ENCODE peak calls at places on chromosomes 11 and 22, in five cellular contexts. One of them, this sample, is unnamed. For H3K27me3, the result is how much of the 10 kb centered on the place peaks cover.

GRCh38 chr11:65555693-65556231 is 2.4 kb downstream of the LTBP3 start:
- DNase-seq in IMR-90: peak
- DNase-seq in ascending aorta: peak
- DNase-seq in HCT116: peak
- DNase-seq in adrenal gland: peak
- DNase-seq in this sample: peak

GRCh38 chr11:120551191-120551590 is 39.6 kb downstream of the GRIK4 start:
- DNase-seq in IMR-90: no peak
- DNase-seq in ascending aorta: no peak
- DNase-seq in HCT116: no peak
- DNase-seq in adrenal gland: no peak
- DNase-seq in this sample: no peak

GRCh38 chr11:13963169-13963948 is 836 bp downstream of the SPON1 start:
- DNase-seq in IMR-90: peak
- DNase-seq in ascending aorta: peak
- DNase-seq in HCT116: no peak
- DNase-seq in adrenal gland: no peak
- DNase-seq in this sample: no peak

GRCh38 chr11:16096336-16096735 is 260.0 kb downstream of the SOX6 start:
- DNase-seq in IMR-90: peak
- DNase-seq in ascending aorta: no peak
- DNase-seq in HCT116: no peak
- DNase-seq in adrenal gland: no peak
- DNase-seq in this sample: no peak

GRCh38 chr11:119758291-119758690 is 29.3 kb upstream of the NECTIN1 start:
- DNase-seq in IMR-90: peak
- DNase-seq in ascending aorta: no peak
- DNase-seq in HCT116: no peak
- DNase-seq in adrenal gland: no peak
- DNase-seq in this sample: no peak

GRCh38 chr22:21450858-21451331 is 16.3 kb upstream of the TMEM191C start:
- DNase-seq in IMR-90: no peak
- DNase-seq in ascending aorta: peak
- DNase-seq in HCT116: no peak
- DNase-seq in adrenal gland: peak
- DNase-seq in this sample: no peak

GRCh38 chr11:34988294-34989255 is 72.2 kb downstream of the PDHX start:
- DNase-seq in IMR-90: peak
- DNase-seq in ascending aorta: no peak
- DNase-seq in HCT116: no peak
- DNase-seq in adrenal gland: no peak
- DNase-seq in this sample: no peak

GRCh38 chr22:28899199-28899853 is 16.0 kb downstream of the ZNRF3 start:
- DNase-seq in IMR-90: peak
- DNase-seq in ascending aorta: no peak
- DNase-seq in HCT116: no peak
- DNase-seq in adrenal gland: no peak
- DNase-seq in this sample: no peak

GRCh38 chr11:8442301-8442700 is 151.7 kb downstream of the STK33 start:
- DNase-seq in IMR-90: no peak
- DNase-seq in ascending aorta: no peak
- DNase-seq in HCT116: no peak
- DNase-seq in adrenal gland: no peak
- DNase-seq in this sample: no peak

GRCh38 chr22:37427711-37428635 is 694 bp upstream of the ELFN2 start:
- DNase-seq in IMR-90: no peak
- DNase-seq in ascending aorta: no peak
- DNase-seq in HCT116: no peak
- DNase-seq in adrenal gland: no peak
- DNase-seq in this sample: no peak

GRCh38 chr22:37428649-37429586 is 1.6 kb upstream of the ELFN2 start:
- DNase-seq in IMR-90: peak
- DNase-seq in ascending aorta: no peak
- DNase-seq in HCT116: peak
- DNase-seq in adrenal gland: peak
- DNase-seq in this sample: no peak

GRCh38 chr22:37426532-37427127 is 649 bp downstream of the ELFN2 start:
- DNase-seq in IMR-90: no peak
- DNase-seq in ascending aorta: no peak
- DNase-seq in HCT116: no peak
- DNase-seq in adrenal gland: no peak
- DNase-seq in this sample: no peak

GRCh38 chr22:37425800-37426531 is 1.3 kb downstream of the ELFN2 start:
- DNase-seq in IMR-90: peak
- DNase-seq in ascending aorta: no peak
- DNase-seq in HCT116: no peak
- DNase-seq in adrenal gland: no peak
- DNase-seq in this sample: no peak

GRCh38 chr22:37427128-37427710 is at the start of gene ELFN2:
- DNase-seq in IMR-90: peak
- DNase-seq in ascending aorta: no peak
- DNase-seq in HCT116: no peak
- DNase-seq in adrenal gland: no peak
- DNase-seq in this sample: no peak
- H3K4me3 ChIP-seq in IMR-90: peak
- H3K4me3 ChIP-seq in ascending aorta: peak
- H3K4me3 ChIP-seq in HCT116: peak
- H3K4me3 ChIP-seq in adrenal gland: no peak
- H3K4me3 ChIP-seq in this sample: peak

DNA sequence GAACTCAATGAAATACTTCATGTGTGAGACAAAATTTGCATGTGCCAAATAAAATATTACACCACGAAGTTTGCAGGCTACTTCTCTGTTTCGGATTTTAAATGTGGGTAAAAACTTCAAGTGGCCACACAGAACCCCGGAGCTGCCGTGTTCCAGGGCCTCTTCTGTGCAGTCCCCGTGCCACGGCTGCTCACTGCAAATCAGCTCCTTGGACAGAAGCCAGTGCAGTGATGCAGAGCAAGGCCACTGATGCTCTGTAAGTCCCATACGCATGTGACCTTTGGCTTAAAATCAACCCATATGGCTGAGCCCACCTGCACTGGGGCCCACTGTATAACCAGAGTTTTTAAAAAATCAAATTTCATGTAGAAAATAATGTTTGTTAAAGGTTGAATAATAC is 1309.4 kb downstream of the TBC1D22A start:
- DNase-seq in IMR-90: no peak
- DNase-seq in ascending aorta: no peak
- DNase-seq in HCT116: no peak
- DNase-seq in adrenal gland: no peak
- DNase-seq in this sample: no peak
- H3K27me3 ChIP-seq in IMR-90: under half
- H3K27me3 ChIP-seq in ascending aorta: under half
- H3K27me3 ChIP-seq in HCT116: under half
- H3K27me3 ChIP-seq in adrenal gland: under half
- H3K27me3 ChIP-seq in this sample: under half

GRCh38 chr11:98260983-98261382 is 759.8 kb upstream of the CNTN5 start:
- DNase-seq in IMR-90: no peak
- DNase-seq in ascending aorta: no peak
- DNase-seq in HCT116: no peak
- DNase-seq in adrenal gland: no peak
- DNase-seq in this sample: no peak
- TF ChIP-seq CTCF in IMR-90: no peak
- TF ChIP-seq CTCF in ascending aorta: no peak
- TF ChIP-seq CTCF in HCT116: peak
- TF ChIP-seq CTCF in adrenal gland: no peak
- TF ChIP-seq CTCF in this sample: no peak

DNA sequence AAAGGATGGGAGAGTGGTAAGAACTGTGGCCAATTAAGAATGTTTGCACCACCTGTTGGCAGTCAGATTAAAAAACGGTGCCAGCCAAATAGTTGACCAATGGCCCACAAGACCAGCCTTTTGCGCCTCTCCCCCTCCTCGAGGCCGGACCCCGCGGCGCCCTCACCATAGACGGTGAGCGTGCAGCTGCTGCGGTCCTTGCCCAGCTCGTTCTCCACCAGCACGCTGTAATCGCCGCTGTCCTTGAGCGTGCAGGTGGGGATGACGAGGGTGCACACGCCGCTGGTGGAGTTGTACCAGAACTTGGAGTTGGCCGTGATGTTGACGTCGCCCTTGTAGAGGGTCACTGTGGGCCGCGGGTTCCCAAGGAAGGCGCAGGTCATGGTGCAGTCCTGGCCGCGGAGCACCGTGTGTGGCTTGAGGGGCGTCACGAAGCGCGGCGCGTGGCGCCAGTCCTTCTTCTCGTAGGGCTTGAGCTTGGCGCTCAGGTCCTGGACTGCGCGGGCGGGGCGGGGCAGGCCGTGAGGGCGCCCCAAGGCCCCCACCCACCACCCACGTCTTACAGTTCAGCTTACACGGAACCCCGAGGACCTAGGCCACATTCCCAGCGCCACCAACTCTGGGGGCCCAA is 7.2 kb downstream of the TMEM86A start:
- DNase-seq in IMR-90: no peak
- DNase-seq in ascending aorta: no peak
- DNase-seq in HCT116: no peak
- DNase-seq in adrenal gland: peak
- DNase-seq in this sample: no peak
- H3K4me3 ChIP-seq in IMR-90: peak
- H3K4me3 ChIP-seq in ascending aorta: peak
- H3K4me3 ChIP-seq in HCT116: no peak
- H3K4me3 ChIP-seq in adrenal gland: no peak
- H3K4me3 ChIP-seq in this sample: peak

DNA sequence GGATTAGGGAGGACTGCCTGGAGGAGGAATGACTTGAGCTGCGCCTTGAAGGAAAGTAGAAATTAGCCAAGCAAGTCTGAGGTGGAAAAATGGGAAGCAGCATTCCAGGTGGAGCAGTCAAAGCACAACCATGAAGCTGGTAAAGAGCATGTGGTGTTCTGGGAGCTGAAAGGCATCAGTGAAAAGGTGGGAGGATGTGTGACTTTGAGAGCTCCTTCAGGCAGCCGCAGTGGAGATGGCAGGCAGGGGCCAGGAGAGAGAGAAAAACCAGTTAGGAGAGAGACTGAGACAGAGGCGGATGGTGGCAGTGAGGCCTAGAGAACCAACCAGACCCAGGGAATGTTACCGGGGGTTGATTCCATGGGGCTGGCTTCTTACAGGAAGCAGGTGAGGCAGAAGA is 393.4 kb downstream of the MIAT start:
- DNase-seq in IMR-90: no peak
- DNase-seq in ascending aorta: no peak
- DNase-seq in HCT116: no peak
- DNase-seq in adrenal gland: no peak
- DNase-seq in this sample: no peak
- H3K27me3 ChIP-seq in IMR-90: under half
- H3K27me3 ChIP-seq in ascending aorta: under half
- H3K27me3 ChIP-seq in HCT116: under half
- H3K27me3 ChIP-seq in adrenal gland: under half
- H3K27me3 ChIP-seq in this sample: under half

DNA sequence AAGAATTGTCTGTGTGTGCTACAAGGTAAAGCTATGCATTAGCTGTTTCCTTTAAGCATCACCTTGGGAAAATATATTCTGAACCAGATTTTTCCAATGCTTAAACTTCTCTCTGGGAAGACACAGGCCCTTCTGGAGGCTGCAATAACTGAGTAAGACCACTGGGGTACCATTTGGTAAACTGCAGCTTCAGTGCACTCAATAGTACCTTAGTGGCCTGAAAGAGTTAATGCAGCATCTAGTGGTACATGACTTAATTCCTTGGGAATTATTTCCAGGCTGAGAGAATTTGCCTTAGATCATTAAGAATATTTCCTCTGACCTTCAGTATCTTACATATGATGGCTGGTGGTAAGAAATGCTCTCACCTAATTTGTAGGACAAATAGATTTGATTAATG is 727.4 kb downstream of the DLG2 start:
- DNase-seq in IMR-90: peak
- DNase-seq in ascending aorta: no peak
- DNase-seq in HCT116: peak
- DNase-seq in adrenal gland: no peak
- DNase-seq in this sample: no peak
- TF ChIP-seq CTCF in IMR-90: no peak
- TF ChIP-seq CTCF in ascending aorta: no peak
- TF ChIP-seq CTCF in HCT116: peak
- TF ChIP-seq CTCF in adrenal gland: no peak
- TF ChIP-seq CTCF in this sample: no peak

DNA sequence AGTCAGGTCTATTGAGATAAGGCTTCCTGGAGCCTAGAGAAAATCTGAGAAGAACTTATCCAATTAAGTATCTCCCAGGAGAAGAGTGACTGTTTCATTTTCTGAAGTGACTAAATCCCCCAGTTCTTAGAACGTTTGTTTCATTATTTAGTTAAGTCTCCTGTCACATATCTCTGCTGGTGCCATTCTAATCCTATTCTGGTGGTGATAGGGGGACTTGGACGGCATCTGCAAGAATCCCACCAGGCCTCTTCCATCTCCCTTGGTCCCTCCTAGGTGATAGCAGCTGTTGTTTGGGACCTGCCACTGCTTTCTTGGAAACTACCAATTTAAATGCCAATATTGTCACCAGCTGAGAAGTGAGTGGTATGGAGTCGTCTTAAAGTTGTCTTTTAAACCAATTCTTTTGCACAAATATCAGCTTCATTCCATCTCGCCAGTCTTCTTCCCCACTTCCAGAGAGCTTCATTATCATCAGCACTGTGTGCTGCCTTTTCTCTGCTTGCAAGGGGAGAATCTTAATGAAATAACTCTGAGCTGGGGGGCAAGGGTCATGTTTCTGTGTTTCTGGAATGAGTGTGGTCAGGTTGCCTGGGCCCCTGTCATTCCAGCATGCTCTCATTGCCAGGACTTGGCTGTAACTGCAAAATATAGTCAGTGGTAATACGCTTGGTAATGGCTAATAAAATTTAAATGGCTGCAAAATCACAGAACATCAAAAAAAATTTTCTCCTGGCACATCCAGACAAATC is 104.8 kb downstream of the LDLRAD3 start:
- DNase-seq in IMR-90: peak
- DNase-seq in ascending aorta: no peak
- DNase-seq in HCT116: no peak
- DNase-seq in adrenal gland: no peak
- DNase-seq in this sample: no peak
- H3K4me3 ChIP-seq in IMR-90: no peak
- H3K4me3 ChIP-seq in ascending aorta: no peak
- H3K4me3 ChIP-seq in HCT116: no peak
- H3K4me3 ChIP-seq in adrenal gland: no peak
- H3K4me3 ChIP-seq in this sample: no peak

This sample was measured in BJ.